ENCODE peak calls at places on chromosome 13, in six cellular contexts. One of them, this sample, is unnamed.
A peak's percentile ranks its signal among the peaks of the same experiment; 100 is the strongest.

GRCh38 chr13:98918771-98919170 is 59.1 kb downstream of the DOCK9 start:
- DNase-seq in left ventricle myocardium inferior: no peak
- DNase-seq in CD8-positive, alpha-beta T cell: no peak
- DNase-seq in cardiac muscle cell: no peak
- DNase-seq in heart left ventricle: no peak
- DNase-seq in DND-41: peak; percentile 73
- DNase-seq in this sample: no peak

GRCh38 chr13:64684685-64685431 is 2545.3 kb downstream of the PCDH9 start:
- DNase-seq in left ventricle myocardium inferior: no peak
- DNase-seq in CD8-positive, alpha-beta T cell: no peak
- DNase-seq in cardiac muscle cell: peak; percentile 21
- DNase-seq in heart left ventricle: no peak
- DNase-seq in DND-41: no peak
- DNase-seq in this sample: no peak

GRCh38 chr13:31749929-31750328 is 10.6 kb downstream of the RXFP2 start:
- DNase-seq in left ventricle myocardium inferior: no peak
- DNase-seq in CD8-positive, alpha-beta T cell: no peak
- DNase-seq in cardiac muscle cell: peak; percentile 87
- DNase-seq in heart left ventricle: no peak
- DNase-seq in DND-41: no peak
- DNase-seq in this sample: no peak

GRCh38 chr13:30159446-30159839 is 147.9 kb downstream of the KATNAL1 start:
- DNase-seq in left ventricle myocardium inferior: no peak
- DNase-seq in CD8-positive, alpha-beta T cell: peak; percentile 31
- DNase-seq in cardiac muscle cell: peak; percentile 55
- DNase-seq in heart left ventricle: no peak
- DNase-seq in DND-41: no peak
- DNase-seq in this sample: no peak

GRCh38 chr13:51914137-51914493 is 52.3 kb downstream of the CCDC70 start:
- DNase-seq in left ventricle myocardium inferior: no peak
- DNase-seq in CD8-positive, alpha-beta T cell: no peak
- DNase-seq in cardiac muscle cell: no peak
- DNase-seq in heart left ventricle: no peak
- DNase-seq in DND-41: no peak
- DNase-seq in this sample: no peak

GRCh38 chr13:70183041-70183440 is 74.8 kb upstream of the KLHL1 start:
- DNase-seq in left ventricle myocardium inferior: no peak
- DNase-seq in CD8-positive, alpha-beta T cell: no peak
- DNase-seq in cardiac muscle cell: no peak
- DNase-seq in heart left ventricle: no peak
- DNase-seq in DND-41: no peak
- DNase-seq in this sample: no peak

GRCh38 chr13:30355405-30355741 is 48.0 kb upstream of the KATNAL1 start:
- DNase-seq in left ventricle myocardium inferior: no peak
- DNase-seq in CD8-positive, alpha-beta T cell: peak; percentile 57
- DNase-seq in cardiac muscle cell: no peak
- DNase-seq in heart left ventricle: no peak
- DNase-seq in DND-41: peak; percentile 95
- DNase-seq in this sample: no peak

GRCh38 chr13:66558511-66558910 is 671.6 kb downstream of the PCDH9 start:
- DNase-seq in left ventricle myocardium inferior: no peak
- DNase-seq in CD8-positive, alpha-beta T cell: no peak
- DNase-seq in cardiac muscle cell: peak; percentile 18
- DNase-seq in heart left ventricle: no peak
- DNase-seq in DND-41: no peak
- DNase-seq in this sample: no peak

GRCh38 chr13:63551731-63552130 is 2136.1 kb upstream of the PCDH20 start:
- DNase-seq in left ventricle myocardium inferior: no peak
- DNase-seq in CD8-positive, alpha-beta T cell: no peak
- DNase-seq in cardiac muscle cell: no peak
- DNase-seq in heart left ventricle: no peak
- DNase-seq in DND-41: no peak
- DNase-seq in this sample: no peak

GRCh38 chr13:99151516-99151915 is 49.1 kb upstream of the UBAC2 start:
- DNase-seq in left ventricle myocardium inferior: no peak
- DNase-seq in CD8-positive, alpha-beta T cell: no peak
- DNase-seq in cardiac muscle cell: peak; percentile 54
- DNase-seq in heart left ventricle: no peak
- DNase-seq in DND-41: no peak
- DNase-seq in this sample: no peak

GRCh38 chr13:30373727-30374126 is 48.6 kb upstream of the UBE2L5 start:
- DNase-seq in left ventricle myocardium inferior: no peak
- DNase-seq in CD8-positive, alpha-beta T cell: peak; percentile 52
- DNase-seq in cardiac muscle cell: no peak
- DNase-seq in heart left ventricle: no peak
- DNase-seq in DND-41: peak; percentile 61
- DNase-seq in this sample: peak; percentile 88

GRCh38 chr13:51764184-51765141 is 39.5 kb downstream of the DHRS12 start:
- DNase-seq in left ventricle myocardium inferior: peak; percentile 77
- DNase-seq in CD8-positive, alpha-beta T cell: peak; percentile 34
- DNase-seq in cardiac muscle cell: peak; percentile 54
- DNase-seq in heart left ventricle: peak; percentile 77
- DNase-seq in DND-41: peak; percentile 16
- DNase-seq in this sample: no peak

GRCh38 chr13:51825681-51826254 is 19.2 kb downstream of the TMEM272 start:
- DNase-seq in left ventricle myocardium inferior: no peak
- DNase-seq in CD8-positive, alpha-beta T cell: no peak
- DNase-seq in cardiac muscle cell: no peak
- DNase-seq in heart left ventricle: no peak
- DNase-seq in DND-41: no peak
- DNase-seq in this sample: no peak

GRCh38 chr13:40475617-40476016 is 190.8 kb downstream of the FOXO1 start:
- DNase-seq in left ventricle myocardium inferior: no peak
- DNase-seq in CD8-positive, alpha-beta T cell: no peak
- DNase-seq in cardiac muscle cell: no peak
- DNase-seq in heart left ventricle: no peak
- DNase-seq in DND-41: no peak
- DNase-seq in this sample: no peak

GRCh38 chr13:99948411-99948810 is 23.2 kb downstream of the ZIC5 start:
- DNase-seq in left ventricle myocardium inferior: no peak
- DNase-seq in CD8-positive, alpha-beta T cell: no peak
- DNase-seq in cardiac muscle cell: no peak
- DNase-seq in heart left ventricle: no peak
- DNase-seq in DND-41: no peak
- DNase-seq in this sample: no peak

GRCh38 chr13:80921556-80921955 is 580.6 kb upstream of the SPRY2 start:
- DNase-seq in left ventricle myocardium inferior: no peak
- DNase-seq in CD8-positive, alpha-beta T cell: no peak
- DNase-seq in cardiac muscle cell: peak; percentile 56
- DNase-seq in heart left ventricle: no peak
- DNase-seq in DND-41: no peak
- DNase-seq in this sample: no peak

GRCh38 chr13:52695856-52696255 is 43.2 kb downstream of the SUGT1 start:
- DNase-seq in left ventricle myocardium inferior: no peak
- DNase-seq in CD8-positive, alpha-beta T cell: no peak
- DNase-seq in cardiac muscle cell: peak; percentile 65
- DNase-seq in heart left ventricle: no peak
- DNase-seq in DND-41: no peak
- DNase-seq in this sample: no peak

GRCh38 chr13:23610966-23611486 is 40.8 kb downstream of the TNFRSF19 start:
- DNase-seq in left ventricle myocardium inferior: no peak
- DNase-seq in CD8-positive, alpha-beta T cell: no peak
- DNase-seq in cardiac muscle cell: peak; percentile 81
- DNase-seq in heart left ventricle: no peak
- DNase-seq in DND-41: no peak
- DNase-seq in this sample: no peak

DNA sequence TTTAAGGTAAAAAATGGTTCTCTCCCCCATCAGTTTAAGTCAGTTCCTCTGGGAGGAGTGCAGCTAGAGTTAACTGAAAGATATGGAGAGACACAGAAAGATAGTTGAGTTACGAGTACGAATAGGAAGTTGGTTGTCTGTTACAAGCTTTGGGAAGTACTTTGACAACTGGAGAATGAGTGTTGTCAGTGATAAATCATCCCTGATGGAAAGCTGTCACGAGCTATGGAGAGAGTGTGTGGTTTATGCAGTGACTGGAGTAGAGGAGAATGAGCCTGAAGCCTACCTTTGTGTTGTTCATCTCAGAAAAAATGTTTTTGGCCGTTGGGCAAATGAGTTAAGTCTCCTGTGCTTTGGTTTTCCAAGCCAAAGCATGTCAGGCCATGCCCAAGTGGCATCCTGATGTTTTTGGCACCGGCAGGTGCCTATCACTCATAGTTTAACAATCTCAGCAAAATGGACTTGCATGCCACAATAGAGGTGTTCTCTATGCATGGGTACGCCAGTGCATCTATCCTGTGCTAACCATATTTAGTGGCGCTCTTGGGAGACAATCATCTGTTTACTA is 350.2 kb downstream of the IRS2 start:
- DNase-seq in left ventricle myocardium inferior: no peak
- DNase-seq in CD8-positive, alpha-beta T cell: no peak
- DNase-seq in cardiac muscle cell: no peak
- DNase-seq in heart left ventricle: no peak
- DNase-seq in DND-41: no peak
- DNase-seq in this sample: no peak
- TF ChIP-seq CTCF in left ventricle myocardium inferior: no peak
- TF ChIP-seq CTCF in CD8-positive, alpha-beta T cell: no peak
- TF ChIP-seq CTCF in cardiac muscle cell: no peak
- TF ChIP-seq CTCF in heart left ventricle: no peak
- TF ChIP-seq CTCF in DND-41: no peak
- TF ChIP-seq CTCF in this sample: no peak

GRCh38 chr13:114066956-114067355 is 65.5 kb downstream of the RASA3 start:
- DNase-seq in left ventricle myocardium inferior: no peak
- DNase-seq in CD8-positive, alpha-beta T cell: no peak
- DNase-seq in cardiac muscle cell: no peak
- DNase-seq in heart left ventricle: peak; percentile 21
- DNase-seq in DND-41: no peak
- DNase-seq in this sample: no peak

GRCh38 chr13:114064516-114065140 is 67.8 kb downstream of the RASA3 start:
- DNase-seq in left ventricle myocardium inferior: peak; percentile 28
- DNase-seq in CD8-positive, alpha-beta T cell: no peak
- DNase-seq in cardiac muscle cell: peak; percentile 60
- DNase-seq in heart left ventricle: peak; percentile 36
- DNase-seq in DND-41: no peak
- DNase-seq in this sample: no peak

GRCh38 chr13:114065926-114066774 is 66.3 kb downstream of the RASA3 start:
- DNase-seq in left ventricle myocardium inferior: no peak
- DNase-seq in CD8-positive, alpha-beta T cell: peak; percentile 44
- DNase-seq in cardiac muscle cell: no peak
- DNase-seq in heart left ventricle: peak; percentile 40
- DNase-seq in DND-41: no peak
- DNase-seq in this sample: peak; percentile 49

GRCh38 chr13:114063545-114064515 is 68.6 kb downstream of the RASA3 start:
- DNase-seq in left ventricle myocardium inferior: peak; percentile 63
- DNase-seq in CD8-positive, alpha-beta T cell: peak; percentile 38
- DNase-seq in cardiac muscle cell: peak; percentile 63
- DNase-seq in heart left ventricle: peak; percentile 81
- DNase-seq in DND-41: no peak
- DNase-seq in this sample: peak; percentile 85

DNA sequence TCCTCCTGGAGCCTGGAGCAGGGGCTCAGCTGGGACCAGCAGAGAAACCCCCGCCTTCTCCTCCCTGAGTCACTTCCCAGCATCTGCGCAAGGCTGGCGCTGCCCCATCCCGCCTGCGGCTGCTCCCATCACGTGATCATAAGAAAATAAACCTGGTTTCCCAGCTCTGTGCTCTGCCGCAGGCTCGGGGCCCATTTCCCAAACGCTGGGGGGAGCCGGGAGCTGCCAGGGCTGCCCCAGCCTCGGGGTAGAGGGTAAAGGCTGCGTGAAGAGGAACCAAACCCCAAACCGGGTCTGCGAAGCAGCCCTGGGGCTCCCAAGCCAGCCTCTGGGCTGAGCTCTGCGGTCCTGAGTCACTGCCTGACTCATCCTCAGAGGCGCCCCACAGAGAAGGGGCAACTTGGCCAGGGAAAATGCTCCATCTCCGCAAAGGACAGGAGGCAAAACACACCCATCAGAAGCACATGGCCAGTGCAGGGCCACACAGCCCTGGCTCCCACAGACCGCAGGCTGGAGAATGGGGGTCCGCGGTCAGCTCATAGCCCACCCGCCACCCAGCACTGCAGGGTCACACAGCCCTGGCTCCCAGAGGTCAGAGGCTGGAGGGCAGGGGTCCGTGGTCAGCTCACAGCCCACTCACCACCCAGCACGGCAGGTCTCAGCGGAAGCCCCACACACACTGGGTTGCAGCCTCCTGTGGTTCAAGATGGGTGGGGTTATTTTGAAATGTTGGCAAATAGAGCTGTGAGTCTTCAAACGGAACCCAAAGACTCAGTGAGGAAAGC is 67.1 kb downstream of the RASA3 start:
- DNase-seq in left ventricle myocardium inferior: peak; percentile 83
- DNase-seq in CD8-positive, alpha-beta T cell: peak; percentile 76
- DNase-seq in cardiac muscle cell: peak; percentile 97
- DNase-seq in heart left ventricle: peak; percentile 93
- DNase-seq in DND-41: no peak
- DNase-seq in this sample: peak; percentile 93
- TF ChIP-seq CTCF in left ventricle myocardium inferior: no peak
- TF ChIP-seq CTCF in CD8-positive, alpha-beta T cell: no peak
- TF ChIP-seq CTCF in cardiac muscle cell: no peak
- TF ChIP-seq CTCF in heart left ventricle: no peak
- TF ChIP-seq CTCF in DND-41: no peak
- TF ChIP-seq CTCF in this sample: no peak

DNA sequence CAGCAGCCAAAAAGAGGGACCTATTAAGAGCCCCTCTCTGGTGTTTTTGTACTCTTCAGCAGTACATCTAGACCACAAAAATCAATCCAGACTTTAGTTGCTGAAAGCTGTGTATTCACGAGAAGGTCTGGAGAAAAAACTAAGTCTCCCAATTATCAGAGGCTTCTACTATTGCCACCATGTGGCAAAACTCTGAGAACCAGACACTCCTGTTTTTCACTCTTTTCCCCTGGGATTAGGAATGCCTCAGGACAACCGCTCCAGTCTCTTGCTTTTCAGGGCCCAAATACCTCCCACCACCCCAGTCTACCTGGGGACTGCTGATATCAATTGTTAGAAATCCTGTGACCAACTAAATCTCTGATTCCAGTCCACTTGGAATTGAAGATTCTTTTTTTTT is 30.1 kb upstream of the OBI1 start:
- DNase-seq in left ventricle myocardium inferior: no peak
- DNase-seq in CD8-positive, alpha-beta T cell: no peak
- DNase-seq in cardiac muscle cell: peak; percentile 24
- DNase-seq in heart left ventricle: no peak
- DNase-seq in DND-41: no peak
- DNase-seq in this sample: no peak
- TF ChIP-seq CTCF in left ventricle myocardium inferior: peak; percentile 55
- TF ChIP-seq CTCF in CD8-positive, alpha-beta T cell: no peak
- TF ChIP-seq CTCF in cardiac muscle cell: peak; percentile 23
- TF ChIP-seq CTCF in heart left ventricle: peak; percentile 25
- TF ChIP-seq CTCF in DND-41: no peak
- TF ChIP-seq CTCF in this sample: no peak

GRCh38 chr13:50511877-50512332 is 331.6 kb downstream of the DLEU7 start:
- DNase-seq in left ventricle myocardium inferior: no peak
- DNase-seq in CD8-positive, alpha-beta T cell: no peak
- DNase-seq in cardiac muscle cell: no peak
- DNase-seq in heart left ventricle: no peak
- DNase-seq in DND-41: peak; percentile 57
- DNase-seq in this sample: no peak

GRCh38 chr13:50514249-50514648 is 329.2 kb downstream of the DLEU7 start:
- DNase-seq in left ventricle myocardium inferior: no peak
- DNase-seq in CD8-positive, alpha-beta T cell: no peak
- DNase-seq in cardiac muscle cell: no peak
- DNase-seq in heart left ventricle: no peak
- DNase-seq in DND-41: no peak
- DNase-seq in this sample: no peak

GRCh38 chr13:50513528-50513863 is 330.0 kb downstream of the DLEU7 start:
- DNase-seq in left ventricle myocardium inferior: no peak
- DNase-seq in CD8-positive, alpha-beta T cell: no peak
- DNase-seq in cardiac muscle cell: no peak
- DNase-seq in heart left ventricle: no peak
- DNase-seq in DND-41: peak; percentile 32
- DNase-seq in this sample: no peak

GRCh38 chr13:50509771-50510441 is 333.6 kb downstream of the DLEU7 start:
- DNase-seq in left ventricle myocardium inferior: no peak
- DNase-seq in CD8-positive, alpha-beta T cell: no peak
- DNase-seq in cardiac muscle cell: peak; percentile 29
- DNase-seq in heart left ventricle: no peak
- DNase-seq in DND-41: peak; percentile 68
- DNase-seq in this sample: no peak

GRCh38 chr13:50512602-50513527 is 330.6 kb downstream of the DLEU7 start:
- DNase-seq in left ventricle myocardium inferior: peak; percentile 66
- DNase-seq in CD8-positive, alpha-beta T cell: peak; percentile 51
- DNase-seq in cardiac muscle cell: peak; percentile 70
- DNase-seq in heart left ventricle: peak; percentile 68
- DNase-seq in DND-41: peak; percentile 90
- DNase-seq in this sample: peak; percentile 53
- TF ChIP-seq CTCF in left ventricle myocardium inferior: peak; percentile 43
- TF ChIP-seq CTCF in CD8-positive, alpha-beta T cell: no peak
- TF ChIP-seq CTCF in cardiac muscle cell: no peak
- TF ChIP-seq CTCF in heart left ventricle: no peak
- TF ChIP-seq CTCF in DND-41: no peak
- TF ChIP-seq CTCF in this sample: no peak